ENCODE peak calls at places on chromosomes 16 and 17, in seven cellular contexts. J, O, W, A, G, N and X are unnamed samples.

GRCh38 chr16:49675417-49675816 is 180.5 kb downstream of the ZNF423 start:
- DNase-seq in G (no peak), A (no peak), W (no peak), N (no peak), O (no peak), J (no peak), X (no peak)

GRCh38 chr16:8958344-8958808 is 5.3 kb downstream of the USP7 start:
- DNase-seq in J (peak), G (peak), N (no peak), O (no peak), A (no peak), W (peak), X (no peak)

GRCh38 chr17:9912146-9913099 is 7.4 kb upstream of the RCVRN start:
- DNase-seq in O (no peak), G (no peak), J (no peak), A (no peak), W (no peak), N (no peak), X (no peak)

GRCh38 chr17:1559743-1560581 is 2.6 kb downstream of the PITPNA start:
- DNase-seq in W (no peak), A (no peak), J (no peak), O (no peak), N (no peak), G (no peak), X (no peak)

GRCh38 chr16:31362476-31363405 is 7.8 kb downstream of the ITGAX start:
- DNase-seq in G (no peak), A (no peak), O (no peak), N (no peak), W (no peak), J (no peak), X (no peak)

GRCh38 chr16:84775262-84775810 is 44.4 kb upstream of the CRISPLD2 start:
- DNase-seq in W (no peak), O (no peak), J (no peak), A (no peak), G (no peak), N (no peak), X (no peak)

GRCh38 chr16:55655381-55655708 is 443 bp upstream of the SLC6A2 start:
- DNase-seq in N (no peak), A (no peak), G (no peak), W (no peak), O (no peak), J (no peak), X (no peak)

GRCh38 chr17:66915204-66915611 is 49.3 kb upstream of the CACNG4 start:
- DNase-seq in G (no peak), A (no peak), O (no peak), N (no peak), W (peak), J (no peak), X (no peak)

GRCh38 chr17:50212121-50212843 is 10.9 kb upstream of the COL1A1 start:
- DNase-seq in O (no peak), J (no peak), G (no peak), A (no peak), N (no peak), W (no peak), X (no peak)

GRCh38 chr16:89815639-89816348 is 653 bp downstream of the FANCA start:
- DNase-seq in G (no peak), N (peak), A (no peak), O (no peak), J (peak), W (peak), X (no peak)